ENCODE peak calls at places on chromosomes 16 and 17, in five cellular contexts. C is WTC11, M is prostate gland, Z is AG08396, O is T-helper 17 cell. J is an unnamed sample.

GRCh38 chr16:15672514-15673167 is 22.6 kb downstream of the NDE1 start:
- DNase-seq in C (no peak), Z (peak; percentile 91), M (peak; percentile 95), O (peak; percentile 32), J (peak; percentile 58)

GRCh38 chr17:15403276-15403939 is 62.0 kb upstream of the TEKT3 start:
- DNase-seq in O (no peak), M (no peak), C (no peak), Z (no peak), J (no peak)

GRCh38 chr16:63302841-63303240 is 1266.6 kb upstream of the CDH8 start:
- DNase-seq in C (no peak), M (no peak), Z (no peak), O (no peak), J (no peak)

GRCh38 chr16:50284131-50284911 is 18.0 kb downstream of the ADCY7 start:
- DNase-seq in O (no peak), Z (no peak), C (no peak), M (no peak), J (no peak)

GRCh38 chr17:56949595-56949994 is 11.3 kb downstream of the COIL start:
- DNase-seq in M (no peak), C (no peak), Z (no peak), O (no peak), J (no peak)

GRCh38 chr16:57579361-57579665 is 36.9 kb downstream of the ADGRG5 start:
- DNase-seq in C (no peak), O (no peak), Z (no peak), M (no peak), J (no peak)

GRCh38 chr17:55833311-55833710 is 82.5 kb downstream of the PCTP start:
- DNase-seq in Z (no peak), M (no peak), O (no peak), C (no peak), J (no peak)

GRCh38 chr17:79997004-79997673 is 38.5 kb downstream of the TBC1D16 start:
- DNase-seq in Z (no peak), O (peak; percentile 47), C (no peak), M (no peak), J (peak; percentile 55)

GRCh38 chr17:80485846-80486245 is 9.4 kb upstream of the NPTX1 start:
- DNase-seq in O (no peak), C (no peak), Z (no peak), M (no peak), J (no peak)

GRCh38 chr16:30032083-30032819 is 1.2 kb upstream of the TLCD3B start:
- DNase-seq in C (peak; percentile 86), Z (peak; percentile 75), O (peak; percentile 39), M (no peak), J (peak; percentile 37)

GRCh38 chr17:65163990-65164495 is 26.9 kb downstream of the RGS9 start:
- DNase-seq in M (no peak), O (no peak), Z (peak; percentile 49), C (no peak), J (no peak)

GRCh38 chr17:55265434-55266021 is 768 bp downstream of the HLF start:
- DNase-seq in Z (no peak), M (no peak), O (peak; percentile 34), C (peak; percentile 23), J (peak; percentile 1)

GRCh38 chr17:76909971-76910760 is 42.0 kb downstream of the MGAT5B start:
- DNase-seq in Z (peak; percentile 80), O (no peak), M (peak; percentile 17), C (peak; percentile 92), J (no peak)

GRCh38 chr17:27559996-27560481 is 70.9 kb upstream of the LGALS9 start:
- DNase-seq in C (no peak), Z (peak; percentile 64), O (no peak), M (no peak), J (no peak)

GRCh38 chr16:50152386-50152806 is 710 bp upstream of the TENT4B start:
- DNase-seq in O (no peak), Z (no peak), M (peak; percentile 20), C (no peak), J (no peak)

GRCh38 chr16:84689126-84689525 is 10.7 kb upstream of the USP10 start:
- DNase-seq in C (no peak), M (no peak), Z (peak; percentile 65), O (no peak), J (no peak)

GRCh38 chr17:2453865-2454264 is 53.0 kb upstream of the MNT start:
- DNase-seq in M (no peak), O (no peak), Z (no peak), C (no peak), J (no peak)

GRCh38 chr16:50265260-50265659 is 1.1 kb upstream of the ADCY7 start:
- DNase-seq in C (no peak), M (no peak), O (no peak), Z (no peak), J (no peak)

GRCh38 chr16:4285167-4285566 is 12.3 kb upstream of the TFAP4 start:
- DNase-seq in O (no peak), C (no peak), Z (peak; percentile 2), M (no peak), J (no peak)

GRCh38 chr16:74309789-74310781 is 13.5 kb downstream of the PSMD7 start:
- DNase-seq in M (peak; percentile 31), O (no peak), Z (peak; percentile 53), C (no peak), J (no peak)

GRCh38 chr17:48995332-48995870 is 1.8 kb upstream of the IGF2BP1 start:
- DNase-seq in M (no peak), C (peak; percentile 67), O (no peak), Z (peak; percentile 10), J (no peak)

GRCh38 chr17:66755101-66755943 is 79.6 kb upstream of the CACNG5 start:
- DNase-seq in O (no peak), C (no peak), M (no peak), Z (no peak), J (no peak)

GRCh38 chr17:17387017-17387416 is 83.8 kb downstream of the NT5M start:
- DNase-seq in C (no peak), M (no peak), O (no peak), Z (no peak), J (no peak)

GRCh38 chr16:66798162-66798561 is 3.2 kb downstream of the TERB1 start:
- DNase-seq in M (no peak), Z (no peak), C (no peak), O (no peak), J (no peak)

GRCh38 chr16:19085679-19086200 is 18.3 kb downstream of the COQ7 start:
- DNase-seq in M (no peak), Z (peak; percentile 15), C (no peak), O (no peak), J (no peak)

GRCh38 chr17:57870283-57870635 is 20.4 kb upstream of the MRPS23 start:
- DNase-seq in Z (no peak), O (no peak), C (no peak), M (no peak), J (no peak)

J was measured in effector CD8-positive, alpha-beta T cell.